ENCODE peak calls at places on chromosome 18, in eight cellular contexts. V is ovary, G is sigmoid colon, Y is stomach, J is suprapubic skin, U is transverse colon, C is upper lobe of left lung, K is tibial nerve. R is an unnamed sample.
A peak's percentile ranks its signal among the peaks of the same experiment; 100 is the strongest.

GRCh38 chr18:9859232-9859631 is 26.5 kb upstream of the TXNDC2 start:
- DNase-seq in K (no peak), Y (no peak), U (no peak), C (no peak), J (no peak), V (no peak), G (no peak), R (no peak)

GRCh38 chr18:52219102-52219501 is 120.9 kb upstream of the DCC start:
- DNase-seq in C (no peak), K (no peak), V (no peak), G (no peak), Y (no peak), J (no peak), U (no peak), R (no peak)

GRCh38 chr18:11324956-11325873 is 175.8 kb upstream of the PIEZO2 start:
- DNase-seq in J (no peak), K (no peak), Y (no peak), V (no peak), U (no peak), C (no peak), G (no peak), R (no peak)

GRCh38 chr18:60259052-60259681 is 113.4 kb downstream of the MC4R start:
- DNase-seq in C (no peak), J (no peak), Y (no peak), V (no peak), K (no peak), G (no peak), U (no peak), R (no peak)

GRCh38 chr18:28075501-28075900 is 101.4 kb downstream of the CDH2 start:
- DNase-seq in Y (no peak), G (no peak), C (no peak), K (no peak), V (no peak), J (no peak), U (no peak), R (no peak)

GRCh38 chr18:55510809-55511208 is 77.2 kb downstream of the TCF4 start:
- DNase-seq in Y (no peak), V (no peak), C (no peak), J (no peak), U (no peak), K (no peak), G (no peak), R (no peak)

GRCh38 chr18:79507546-79508480 is 112.1 kb downstream of the NFATC1 start:
- DNase-seq in K (peak; percentile 73), G (peak; percentile 95), U (peak; percentile 60), V (peak; percentile 82), J (peak; percentile 86), C (peak; percentile 93), Y (peak; percentile 67), R (no peak)

GRCh38 chr18:10916387-10916786 is 233.0 kb downstream of the PIEZO2 start:
- DNase-seq in K (no peak), G (no peak), C (peak; percentile 73), Y (no peak), U (no peak), V (no peak), J (no peak), R (no peak)

GRCh38 chr18:35618703-35619102 is 37.2 kb downstream of the GALNT1 start:
- DNase-seq in Y (no peak), J (no peak), K (no peak), V (no peak), G (no peak), U (no peak), C (no peak), R (no peak)

GRCh38 chr18:35618289-35618688 is 36.7 kb downstream of the GALNT1 start:
- DNase-seq in C (no peak), J (no peak), V (no peak), G (no peak), K (no peak), U (no peak), Y (no peak), R (no peak)

GRCh38 chr18:35619468-35619867 is 37.9 kb downstream of the GALNT1 start:
- DNase-seq in G (no peak), J (no peak), V (no peak), K (no peak), U (no peak), Y (no peak), C (no peak), R (no peak)

GRCh38 chr18:35619941-35620340 is 38.4 kb downstream of the GALNT1 start:
- DNase-seq in J (no peak), U (no peak), G (no peak), K (no peak), Y (no peak), C (no peak), V (no peak), R (no peak)

GRCh38 chr18:35620765-35621164 is 39.2 kb downstream of the GALNT1 start:
- DNase-seq in G (no peak), C (no peak), Y (no peak), V (no peak), U (peak; percentile 51), J (no peak), K (no peak), R (no peak)
- H3K4me1 ChIP-seq in G (peaks cover 29% of the 10 kb centered on the region), C (peaks cover 40% of the 10 kb centered on the region), Y (peaks cover 13% of the 10 kb centered on the region), V (peaks cover 7% of the 10 kb centered on the region), U (peaks cover 65% of the 10 kb centered on the region), J (peaks cover 41% of the 10 kb centered on the region), K (peaks cover 23% of the 10 kb centered on the region), R (peaks cover 44% of the 10 kb centered on the region)

GRCh38 chr18:26656944-26657536 is 108.7 kb upstream of the KCTD1 start:
- DNase-seq in C (peak; percentile 95), J (peak; percentile 80), Y (peak; percentile 85), G (peak; percentile 84), V (peak; percentile 78), K (peak; percentile 42), U (peak; percentile 71), R (peak; percentile 48)
- TF ChIP-seq POLR2A in C (peak; percentile 78), J (no peak), Y (no peak), G (no peak), V (no peak), K (peak; percentile 42), U (peak; percentile 77), R (peak; percentile 35)

DNA sequence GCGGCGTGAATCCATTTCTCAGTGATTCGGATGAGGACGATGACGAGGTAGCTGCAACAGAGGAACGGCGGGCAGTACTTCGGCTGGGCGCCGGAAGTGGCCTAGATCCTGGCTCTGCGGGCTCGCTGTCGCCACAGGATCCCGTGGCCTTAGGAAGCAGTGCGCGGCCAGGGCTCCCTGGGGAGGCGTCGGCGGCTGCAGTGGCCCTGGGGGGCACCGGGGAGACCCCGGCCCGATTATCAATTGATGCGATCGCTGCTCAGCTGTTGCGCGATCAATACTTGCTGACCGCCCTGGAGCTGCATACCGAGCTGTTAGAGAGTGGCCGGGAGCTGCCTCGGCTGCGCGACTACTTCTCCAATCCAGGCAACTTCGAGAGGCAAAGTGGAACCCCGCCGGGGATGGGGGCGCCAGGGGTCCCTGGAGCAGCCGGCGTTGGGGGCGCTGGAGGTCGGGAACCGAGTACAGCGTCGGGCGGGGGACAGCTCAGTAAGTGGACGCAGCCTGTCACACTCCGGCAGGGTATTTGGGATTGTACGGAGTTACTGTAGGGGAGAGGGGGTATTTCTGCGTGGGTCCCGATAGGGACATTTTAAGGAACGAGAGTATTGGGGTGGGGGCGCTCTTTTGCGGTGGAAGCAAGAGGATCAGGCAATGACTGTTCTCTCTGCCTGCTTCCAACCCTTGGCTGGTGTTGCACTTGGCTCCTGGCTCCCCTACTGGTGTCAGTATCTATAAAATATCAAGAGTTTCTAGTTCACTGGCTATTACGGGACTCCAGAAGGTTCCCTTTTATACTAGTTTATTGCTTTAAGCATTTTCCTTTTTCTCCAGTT is 706 bp downstream of the RELCH start:
- DNase-seq in Y (peak; percentile 26), C (no peak), V (peak; percentile 17), G (no peak), J (peak; percentile 67), K (peak; percentile 22), U (peak; percentile 47), R (no peak)
- TF ChIP-seq EP300 in Y (no peak), C (no peak), V (no peak), G (no peak), J (no peak), K (no peak), U (no peak), R (no peak)

GRCh38 chr18:3347286-3347803 is 85.4 kb downstream of the MYL12B start:
- DNase-seq in Y (no peak), U (no peak), G (no peak), K (no peak), V (no peak), J (no peak), C (no peak), R (no peak)

GRCh38 chr18:3346487-3346886 is 84.6 kb downstream of the MYL12B start:
- DNase-seq in C (no peak), V (no peak), G (no peak), K (no peak), Y (no peak), U (no peak), J (no peak), R (no peak)

GRCh38 chr18:3345885-3346284 is 84.0 kb downstream of the MYL12B start:
- DNase-seq in J (no peak), U (no peak), G (peak; percentile 76), C (no peak), K (no peak), V (no peak), Y (no peak), R (no peak)

GRCh38 chr18:3350566-3351527 is 88.9 kb downstream of the MYL12B start:
- DNase-seq in V (no peak), U (no peak), K (no peak), G (no peak), C (no peak), J (no peak), Y (no peak), R (no peak)

DNA sequence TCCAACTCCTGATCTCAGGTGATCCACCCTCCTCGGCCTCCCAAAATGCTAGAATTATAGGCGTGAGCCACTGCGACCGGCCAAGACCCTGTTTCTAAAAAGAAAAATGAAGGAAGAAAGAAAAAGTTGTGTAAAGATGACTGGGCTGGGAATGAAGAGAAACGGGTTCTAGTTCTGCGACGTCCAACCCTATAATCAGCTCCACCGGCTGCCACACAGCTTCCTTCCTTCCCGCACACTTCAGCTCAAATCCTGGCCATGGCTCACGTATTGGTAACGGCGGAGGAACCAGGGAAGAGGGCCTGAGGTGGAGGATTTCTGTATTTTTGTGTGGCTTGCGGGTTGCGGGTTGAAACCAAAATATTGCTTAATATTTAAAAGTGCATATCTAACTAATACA is 88.1 kb downstream of the MYL12B start:
- DNase-seq in J (no peak), V (no peak), U (no peak), Y (no peak), C (no peak), K (no peak), G (no peak), R (no peak)
- H3K4me1 ChIP-seq in J (peaks cover 20% of the 10 kb centered on the region), V (no peaks in the 10 kb centered on the region), U (peaks cover 5% of the 10 kb centered on the region), Y (no peaks in the 10 kb centered on the region), C (no peaks in the 10 kb centered on the region), K (no peaks in the 10 kb centered on the region), G (peaks cover 10% of the 10 kb centered on the region), R (peaks cover 6% of the 10 kb centered on the region)